ENCODE peak calls at places on chromosomes 11 and 22, in five cellular contexts. C, J, O, D and I are unnamed samples.

GRCh38 chr11:121334973-121335711 is 42.6 kb downstream of the SC5D start:
- DNase-seq in C (no peak), J (no peak), O (peak), D (no peak), I (no peak)

GRCh38 chr11:2885017-2885675 is 429 bp downstream of the CDKN1C start:
- DNase-seq in C (peak), J (no peak), O (no peak), D (no peak), I (peak)

GRCh38 chr22:44112191-44112590 is 68.5 kb upstream of the PARVG start:
- DNase-seq in C (no peak), J (no peak), O (no peak), D (no peak), I (no peak)

GRCh38 chr11:132874638-132875037 is 657.7 kb downstream of the OPCML start:
- DNase-seq in C (peak), J (no peak), O (peak), D (no peak), I (no peak)

GRCh38 chr22:25488244-25489020 is 76.0 kb upstream of the GRK3 start:
- DNase-seq in C (peak), J (peak), O (peak), D (peak), I (no peak)

GRCh38 chr11:35427158-35427557 is 7.8 kb upstream of the SLC1A2 start:
- DNase-seq in C (peak), J (no peak), O (no peak), D (no peak), I (no peak)

GRCh38 chr11:86183694-86184093 is 60.9 kb upstream of the EED start:
- DNase-seq in C (peak), J (no peak), O (peak), D (no peak), I (no peak)

GRCh38 chr11:33712436-33712835 is 11.8 kb upstream of the C11orf91 start:
- DNase-seq in C (no peak), J (no peak), O (no peak), D (no peak), I (no peak)

GRCh38 chr11:32333335-32333991 is 101.9 kb downstream of the WT1 start:
- DNase-seq in C (peak), J (no peak), O (no peak), D (peak), I (peak)

GRCh38 chr11:116861539-116861938 is 24.1 kb upstream of the APOA1 start:
- DNase-seq in C (peak), J (no peak), O (peak), D (no peak), I (no peak)

GRCh38 chr11:121352301-121352891 is 59.8 kb downstream of the SC5D start:
- DNase-seq in C (no peak), J (no peak), O (no peak), D (no peak), I (no peak)